ENCODE peak calls at places on chromosomes 6 and 20, in four cellular contexts. Y is heart right ventricle, F is NB4, W is AG10803. U is an unnamed sample.

GRCh38 chr20:8272758-8273157 is 140.7 kb downstream of the PLCB1 start:
- DNase-seq in F (peak), Y (no peak), W (no peak), U (no peak)

GRCh38 chr20:57688864-57689263 is 21.0 kb downstream of the PMEPA1 start:
- DNase-seq in W (no peak), Y (peak), F (no peak), U (no peak)

GRCh38 chr20:50513169-50514034 is 3.2 kb downstream of the PTPN1 start:
- DNase-seq in F (no peak), Y (no peak), W (peak), U (no peak)

GRCh38 chr6:29725981-29726380 is 2.7 kb downstream of the HLA-F start:
- DNase-seq in Y (no peak), F (no peak), W (no peak), U (no peak)

GRCh38 chr6:107618672-107619071 is 128.8 kb downstream of the SOBP start:
- DNase-seq in Y (no peak), W (no peak), F (no peak), U (no peak)

GRCh38 chr6:29916741-29917140 is 25.6 kb upstream of the HLA-A start:
- DNase-seq in W (no peak), F (no peak), Y (no peak), U (no peak)

GRCh38 chr6:105818505-105818904 is 267.6 kb upstream of the PRDM1 start:
- DNase-seq in F (no peak), Y (no peak), W (no peak), U (no peak)

GRCh38 chr6:8383584-8383983 is 51.8 kb downstream of the SLC35B3 start:
- DNase-seq in F (no peak), Y (no peak), W (no peak), U (no peak)

GRCh38 chr20:37901667-37902503 is 1.0 kb upstream of the VSTM2L start:
- DNase-seq in Y (no peak), W (peak), F (peak), U (peak)

GRCh38 chr20:6636209-6637159 is 131.0 kb upstream of the BMP2 start:
- DNase-seq in F (peak), Y (no peak), W (peak), U (peak)

GRCh38 chr20:31237763-31238162 is 19.7 kb upstream of the DEFB115 start:
- DNase-seq in F (no peak), W (no peak), Y (no peak), U (no peak)

GRCh38 chr20:59987135-59987534 is 28.9 kb downstream of the CDH26 start:
- DNase-seq in W (no peak), Y (no peak), F (no peak), U (no peak)

GRCh38 chr6:40754481-40755045 is 167.4 kb upstream of the LRFN2 start:
- DNase-seq in Y (no peak), F (no peak), W (no peak), U (no peak)

GRCh38 chr6:125906158-125906998 is 50.2 kb upstream of the HINT3 start:
- DNase-seq in Y (peak), W (peak), F (peak), U (no peak)

GRCh38 chr6:146905313-146905712 is 298.9 kb upstream of the STXBP5 start:
- DNase-seq in W (peak), Y (no peak), F (no peak), U (peak)

GRCh38 chr20:61436674-61437279 is 184.7 kb downstream of the CDH4 start:
- DNase-seq in F (no peak), Y (no peak), W (peak), U (no peak)

GRCh38 chr6:10838794-10839333 is 525 bp upstream of the MAK start:
- DNase-seq in W (no peak), F (no peak), Y (no peak), U (no peak)

GRCh38 chr6:44576132-44576601 is 188.7 kb downstream of the CDC5L start:
- DNase-seq in W (peak), Y (no peak), F (no peak), U (no peak)

GRCh38 chr6:41576667-41577066 is 30.5 kb downstream of the FOXP4 start:
- DNase-seq in F (no peak), Y (no peak), W (no peak), U (no peak)

GRCh38 chr6:37788259-37788658 is 31.3 kb upstream of the ZFAND3 start:
- DNase-seq in F (no peak), W (no peak), Y (no peak), U (no peak)

GRCh38 chr20:54020868-54021267 is 49.5 kb downstream of the BCAS1 start:
- DNase-seq in Y (no peak), W (no peak), F (no peak), U (no peak)

GRCh38 chr20:18805881-18806280 is 7.7 kb upstream of the SCP2D1 start:
- DNase-seq in F (no peak), W (peak), Y (no peak), U (no peak)

GRCh38 chr6:122704086-122704485 is 75.4 kb upstream of the FABP7 start:
- DNase-seq in Y (no peak), F (no peak), W (no peak), U (no peak)

GRCh38 chr20:40703981-40704530 is 15.0 kb upstream of the MAFB start:
- DNase-seq in Y (no peak), F (no peak), W (no peak), U (no peak)

GRCh38 chr6:35224720-35225119 is 11.0 kb downstream of the SCUBE3 start:
- DNase-seq in W (no peak), F (peak), Y (no peak), U (no peak)

GRCh38 chr20:53763707-53764415 is 170.2 kb upstream of the ZNF217 start:
- DNase-seq in Y (no peak), W (peak), F (no peak), U (no peak)

GRCh38 chr6:63554782-63555181 is 17.5 kb upstream of the LOC128125822 start:
- DNase-seq in Y (no peak), W (no peak), F (no peak), U (no peak)

GRCh38 chr6:17505767-17506280 is 94.3 kb upstream of the FAM8A1 start:
- DNase-seq in W (peak), F (no peak), Y (no peak), U (peak)

GRCh38 chr6:17506531-17506930 is 93.6 kb upstream of the FAM8A1 start:
- DNase-seq in F (no peak), W (no peak), Y (no peak), U (no peak)

GRCh38 chr6:17504005-17504404 is 96.1 kb upstream of the FAM8A1 start:
- DNase-seq in W (no peak), Y (no peak), F (no peak), U (no peak)

GRCh38 chr6:17506962-17507361 is 93.1 kb upstream of the FAM8A1 start:
- DNase-seq in Y (no peak), W (no peak), F (no peak), U (no peak)

DNA sequence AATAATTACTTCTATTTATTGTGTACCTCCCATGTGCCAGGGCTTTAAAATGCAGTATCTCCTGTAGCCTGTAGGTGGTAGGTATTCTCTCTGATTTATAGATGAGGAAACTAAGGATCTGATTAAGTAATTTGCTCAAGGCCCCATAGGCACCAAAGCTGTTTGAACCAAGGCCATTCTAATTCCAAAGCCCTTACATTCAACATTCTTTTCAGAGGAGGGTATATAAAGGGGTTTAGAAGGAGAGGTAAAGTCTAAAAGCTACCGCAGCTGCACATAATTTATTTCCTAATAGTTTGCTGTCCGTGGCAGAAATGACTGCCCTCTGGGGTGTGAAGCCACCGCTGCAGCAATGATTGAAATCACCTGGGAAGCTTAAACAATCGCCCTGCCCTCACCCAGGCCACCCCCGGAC is 95.0 kb upstream of the FAM8A1 start:
- DNase-seq in F (peak), W (peak), Y (no peak), U (no peak)
- TF ChIP-seq CTCF in F (no peak), W (peak), Y (no peak), U (peak)

GRCh38 chr6:91434135-91434534 is 847.3 kb upstream of the MAP3K7 start:
- DNase-seq in F (no peak), Y (no peak), W (no peak), U (no peak)

DNA sequence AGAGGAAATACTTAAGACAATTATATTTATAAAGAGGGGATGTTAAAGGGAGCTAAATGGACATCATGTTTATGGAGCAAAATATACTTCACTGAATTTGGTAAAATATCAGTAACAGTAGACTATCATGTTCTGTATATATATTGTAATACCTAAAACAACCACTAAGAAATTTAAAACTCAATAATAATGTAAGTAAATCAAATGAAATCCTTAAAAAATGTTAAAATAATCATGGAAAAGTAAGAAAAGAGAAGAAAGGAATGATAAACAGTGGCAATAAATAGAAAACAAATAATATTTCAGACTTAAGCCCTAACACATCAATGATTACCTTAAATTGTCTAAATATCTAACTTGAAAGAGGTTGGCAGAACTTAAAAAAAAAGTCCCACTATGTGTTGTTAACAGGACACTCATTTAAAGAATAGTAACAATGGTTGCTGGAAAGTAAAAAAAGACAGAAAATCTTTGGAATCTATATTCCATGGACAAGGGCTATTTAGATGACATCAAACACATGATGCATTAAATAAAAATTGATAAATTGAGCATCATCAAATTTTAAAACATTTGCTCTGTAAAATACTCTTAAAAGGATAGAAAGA is 842.2 kb upstream of the MAP3K7 start:
- DNase-seq in W (no peak), Y (no peak), F (no peak), U (no peak)
- TF ChIP-seq CTCF in W (no peak), Y (no peak), F (no peak), U (no peak)

DNA sequence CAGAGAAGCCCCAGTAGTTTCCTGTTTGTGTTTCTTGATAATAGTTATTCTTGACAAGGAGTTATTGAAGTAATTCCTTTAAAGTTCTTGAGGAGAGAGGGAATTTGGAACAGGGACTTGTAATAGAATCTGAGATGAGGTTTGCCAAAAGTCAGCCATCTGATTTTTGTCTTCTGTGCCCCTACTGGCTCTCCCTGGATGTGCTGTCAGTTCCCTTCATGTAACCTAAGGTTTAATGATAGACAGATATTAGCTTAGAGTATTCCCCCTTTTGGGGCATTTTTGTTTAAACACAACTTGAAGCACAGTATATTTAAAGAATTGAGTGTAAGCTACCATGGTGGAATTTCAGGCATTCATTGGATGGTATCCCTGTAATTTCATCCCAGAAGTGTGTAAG is 71.4 kb downstream of the CARMIL1 start:
- DNase-seq in F (no peak), Y (no peak), W (no peak), U (no peak)
- TF ChIP-seq CTCF in F (no peak), Y (no peak), W (no peak), U (no peak)

DNA sequence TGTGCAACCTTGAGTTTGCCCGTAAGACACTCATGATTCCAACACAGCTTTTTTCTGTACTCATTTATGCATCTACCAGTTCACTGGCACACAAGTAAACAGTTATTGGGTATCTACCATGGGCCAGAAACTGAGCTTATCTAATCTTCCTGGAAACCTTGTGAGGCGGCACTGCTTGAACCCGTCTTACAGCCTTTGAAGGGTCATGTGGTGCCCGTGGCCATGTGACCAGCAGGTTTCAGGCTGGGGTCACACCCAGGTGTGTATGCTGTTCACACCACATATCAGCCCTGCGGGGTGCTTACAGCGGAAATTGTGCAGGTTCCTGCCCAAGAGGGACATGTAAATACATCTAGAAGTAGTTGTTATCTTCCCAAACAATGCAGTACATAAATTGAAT is 6.1 kb downstream of the THBD start:
- DNase-seq in Y (no peak), W (no peak), F (no peak), U (no peak)
- TF ChIP-seq CTCF in Y (no peak), W (no peak), F (no peak), U (no peak)

GRCh38 chr6:128725271-128726233 is 157.4 kb upstream of the LAMA2 start:
- DNase-seq in F (peak), W (peak), Y (no peak), U (no peak)
- TF ChIP-seq CTCF in F (peak), W (peak), Y (peak), U (peak)

DNA sequence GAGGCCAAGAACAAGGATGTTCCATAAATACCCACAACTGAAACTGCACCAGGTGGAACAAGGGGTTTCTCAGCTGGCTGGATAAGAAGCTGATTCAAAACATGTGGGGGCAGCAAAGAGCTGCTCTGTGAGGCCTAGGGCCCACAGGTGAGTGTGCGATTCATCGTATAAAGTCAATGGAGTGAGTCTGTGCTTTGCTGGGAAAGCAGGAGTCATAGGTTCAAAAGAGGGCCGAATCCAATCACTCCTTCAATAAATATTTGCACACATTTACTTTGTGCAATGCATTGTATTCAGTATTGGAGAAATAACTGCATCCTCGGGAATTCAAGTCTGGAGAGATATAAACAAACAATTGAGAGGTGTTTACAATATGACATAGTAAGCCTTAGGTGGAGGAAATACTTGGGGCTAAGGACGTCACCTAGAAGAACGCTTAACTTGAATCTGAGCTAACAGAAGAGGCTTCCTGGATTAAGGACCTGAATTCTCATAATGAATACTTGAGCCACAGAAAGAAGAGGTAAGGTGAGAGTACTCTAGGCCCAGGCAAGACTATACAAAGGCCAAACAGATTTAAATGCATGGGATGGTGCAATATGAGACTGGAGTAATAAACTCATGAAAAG is 83.7 kb upstream of the TMEM30A start:
- DNase-seq in W (no peak), Y (no peak), F (peak), U (no peak)
- TF ChIP-seq CTCF in W (peak), Y (peak), F (no peak), U (no peak)

DNA sequence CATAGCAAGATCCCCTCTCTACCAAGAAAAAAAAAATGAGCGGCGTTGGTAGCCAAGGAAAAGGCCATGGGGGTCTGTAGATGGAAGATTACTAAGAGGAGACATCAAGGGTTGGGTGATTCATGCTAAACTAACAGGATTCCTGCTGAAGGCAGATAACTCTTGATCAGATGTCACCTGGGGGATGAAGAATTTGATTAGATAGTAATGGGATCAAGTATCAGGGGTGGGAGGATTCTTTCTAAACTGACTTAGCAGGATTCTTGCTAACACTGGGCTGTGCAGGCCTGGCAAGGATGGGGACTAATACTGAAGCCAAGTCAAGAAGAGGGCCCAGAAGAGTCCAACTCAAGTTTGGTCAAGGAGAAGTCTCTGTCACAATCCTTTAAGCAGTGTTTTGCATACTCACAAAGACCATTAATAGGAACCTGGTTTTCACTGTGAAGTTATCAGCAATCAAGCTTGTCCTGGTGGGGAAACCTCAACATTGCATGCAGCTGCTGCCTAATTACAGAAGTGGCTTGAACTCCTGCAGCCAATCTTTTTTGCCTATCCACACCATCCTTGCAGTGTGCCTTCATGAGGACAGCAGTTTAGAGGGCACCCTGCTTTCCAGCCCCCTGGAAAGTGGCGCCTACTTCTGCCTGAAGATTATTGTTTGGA is 61.3 kb downstream of the ANKRD6 start:
- DNase-seq in F (peak), Y (no peak), W (no peak), U (no peak)
- TF ChIP-seq CTCF in F (no peak), Y (no peak), W (no peak), U (no peak)

DNA sequence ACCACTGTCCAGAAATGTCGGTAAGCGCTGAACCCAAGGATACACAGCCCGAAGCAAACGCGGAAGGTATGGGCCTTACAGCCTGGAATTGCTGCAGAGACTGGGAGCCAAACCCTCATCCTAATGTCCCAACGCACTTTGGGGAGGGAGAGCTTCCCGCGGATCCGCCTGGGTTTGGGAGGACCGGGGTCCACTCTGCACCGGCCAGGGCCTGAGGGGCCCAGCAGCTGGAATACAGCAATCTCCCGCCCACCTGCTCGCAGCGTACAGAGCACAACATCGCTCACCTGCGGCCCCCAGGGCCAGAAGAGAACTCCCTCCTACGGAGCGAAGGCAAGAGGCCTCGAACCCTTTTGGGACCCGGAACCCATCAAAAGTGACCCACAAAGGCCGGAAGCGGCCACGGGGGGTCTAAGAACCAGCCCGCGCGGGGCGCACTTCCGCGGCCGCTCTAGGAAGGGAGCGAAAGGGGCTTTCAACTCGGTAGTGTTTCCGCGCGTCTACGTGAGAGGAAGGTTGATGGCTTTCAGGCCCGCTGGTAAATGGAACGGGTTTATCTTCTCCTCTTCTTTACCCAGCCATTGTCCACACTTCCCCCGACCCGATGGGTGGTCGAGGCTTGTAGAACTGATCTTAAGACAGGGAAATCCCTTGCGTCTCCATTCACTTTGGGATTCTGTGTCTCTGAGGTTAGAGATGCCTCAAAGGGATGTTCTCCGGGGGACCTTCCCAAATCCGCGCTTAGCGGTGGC is at the start of gene ZSCAN12:
- DNase-seq in W (peak), Y (peak), F (peak), U (peak)
- TF ChIP-seq CTCF in W (peak), Y (peak), F (peak), U (peak)

DNA sequence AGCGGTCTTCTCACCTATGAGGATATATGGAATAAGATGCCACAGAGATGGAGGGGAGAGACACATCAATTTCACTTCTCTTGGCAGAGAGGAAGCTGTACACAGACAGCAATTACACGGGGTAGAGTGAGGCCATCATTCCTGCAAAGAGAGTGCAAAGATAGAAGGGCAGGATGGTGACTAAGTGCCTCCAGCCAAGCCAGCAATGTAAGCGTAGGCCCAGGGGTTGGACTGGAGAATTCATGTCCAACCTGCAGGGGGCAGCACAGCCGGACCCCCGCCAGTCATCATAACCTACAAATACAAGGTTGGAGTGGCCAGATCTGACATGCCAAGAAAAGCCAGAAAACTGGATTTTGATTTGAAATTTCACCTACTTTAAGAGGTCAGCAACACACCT is 56.3 kb downstream of the NRN1 start:
- DNase-seq in Y (peak), F (peak), W (peak), U (no peak)
- TF ChIP-seq CTCF in Y (peak), F (peak), W (peak), U (no peak)